ENCODE peak calls at places on chromosome 5, in six cellular contexts. N, P, A, D, G and T are unnamed samples.

GRCh38 chr5:131589510-131590348 is 45.3 kb downstream of the RAPGEF6 start:
- DNase-seq in N (peak), P (peak), A (peak), D (peak), G (no peak), T (peak)

GRCh38 chr5:157827429-157827828 is 31.5 kb downstream of the CLINT1 start:
- DNase-seq in N (no peak), P (no peak), A (no peak), D (no peak), G (no peak), T (peak)

GRCh38 chr5:50302815-50303490 is 138.1 kb downstream of the EMB start:
- DNase-seq in N (no peak), P (peak), A (no peak), D (no peak), G (no peak), T (no peak)

GRCh38 chr5:161273410-161273809 is 273.1 kb downstream of the GABRB2 start:
- DNase-seq in N (no peak), P (no peak), A (no peak), D (no peak), G (no peak), T (no peak)

GRCh38 chr5:612498-613424 is 621 bp downstream of the CEP72 start:
- DNase-seq in N (no peak), P (peak), A (no peak), D (peak), G (no peak), T (peak)

GRCh38 chr5:58752030-58752429 is 169.2 kb downstream of the RAB3C start:
- DNase-seq in N (no peak), P (no peak), A (no peak), D (no peak), G (no peak), T (no peak)

GRCh38 chr5:33338336-33339110 is 102.2 kb upstream of the TARS1 start:
- DNase-seq in N (no peak), P (no peak), A (no peak), D (no peak), G (no peak), T (peak)

GRCh38 chr5:74272019-74272775 is 368.3 kb downstream of the ENC1 start:
- DNase-seq in N (peak), P (peak), A (no peak), D (no peak), G (peak), T (no peak)

GRCh38 chr5:152246401-152246800 is 158.7 kb downstream of the NMUR2 start:
- DNase-seq in N (peak), P (peak), A (peak), D (no peak), G (no peak), T (peak)

GRCh38 chr5:77993799-77994318 is 217.7 kb upstream of the TBCA start:
- DNase-seq in N (no peak), P (no peak), A (no peak), D (no peak), G (no peak), T (no peak)

GRCh38 chr5:172282277-172283019 is 1.1 kb downstream of the UBTD2 start:
- DNase-seq in N (no peak), P (no peak), A (no peak), D (no peak), G (no peak), T (peak)
- TF ChIP-seq JUN in N (no peak), P (no peak), A (no peak), D (no peak), G (no peak), T (no peak)

DNA sequence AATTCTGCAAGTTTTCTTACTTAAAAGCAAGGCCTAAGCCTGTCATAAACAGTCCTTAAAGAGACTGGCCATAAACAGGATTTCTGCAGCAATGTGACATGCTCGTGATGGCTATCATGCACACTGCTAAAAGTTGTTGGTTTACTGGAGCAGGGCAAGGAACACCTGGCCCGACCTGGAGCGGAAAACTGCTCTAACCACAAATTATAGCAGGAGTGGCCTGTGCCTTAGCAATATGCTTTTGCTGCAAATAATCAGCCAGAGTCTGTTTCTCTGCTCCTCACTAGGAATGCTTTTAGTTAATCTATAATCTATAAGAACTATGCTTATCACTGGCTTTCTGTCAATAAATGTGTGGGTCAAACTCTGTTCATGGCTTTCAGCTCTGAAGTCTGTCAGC is 322.9 kb upstream of the RPS23 start:
- DNase-seq in N (peak), P (no peak), A (no peak), D (no peak), G (no peak), T (no peak)
- TF ChIP-seq JUN in N (no peak), P (no peak), A (no peak), D (no peak), G (no peak), T (no peak)

GRCh38 chr5:133682496-133682895 is 70.2 kb upstream of the FSTL4 start:
- DNase-seq in N (no peak), P (no peak), A (no peak), D (no peak), G (no peak), T (no peak)

GRCh38 chr5:133680830-133681555 is 68.7 kb upstream of the FSTL4 start:
- DNase-seq in N (no peak), P (no peak), A (no peak), D (no peak), G (no peak), T (no peak)

GRCh38 chr5:133679534-133679933 is 67.2 kb upstream of the FSTL4 start:
- DNase-seq in N (no peak), P (no peak), A (no peak), D (no peak), G (no peak), T (no peak)

GRCh38 chr5:133683646-133684290 is 71.4 kb upstream of the FSTL4 start:
- DNase-seq in N (no peak), P (no peak), A (no peak), D (no peak), G (no peak), T (no peak)

DNA sequence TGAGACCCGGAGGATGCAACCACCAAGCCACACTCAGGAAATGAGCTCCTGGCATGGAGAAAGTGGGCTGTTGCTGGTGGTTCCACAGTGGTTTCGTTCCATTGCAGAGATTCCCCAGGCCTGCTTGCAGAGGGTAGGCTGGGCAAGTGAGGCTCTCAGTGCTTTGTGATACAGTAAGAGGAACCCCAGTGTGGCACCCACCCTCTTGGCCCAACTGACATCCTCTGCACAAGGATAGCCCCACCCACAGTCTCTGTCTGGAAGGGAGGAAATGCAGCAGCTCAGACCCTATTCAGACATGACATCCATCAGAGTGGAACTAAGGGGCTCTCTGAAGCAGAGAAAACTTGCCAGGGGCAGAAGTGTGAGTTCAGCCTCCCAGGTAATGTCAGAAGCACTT is 69.6 kb upstream of the FSTL4 start:
- DNase-seq in N (no peak), P (no peak), A (no peak), D (no peak), G (no peak), T (no peak)
- TF ChIP-seq JUN in N (no peak), P (no peak), A (no peak), D (no peak), G (no peak), T (no peak)

GRCh38 chr5:138459311-138459710 is 6.0 kb upstream of the EGR1 start:
- DNase-seq in N (no peak), P (no peak), A (no peak), D (no peak), G (no peak), T (peak)
- TF ChIP-seq JUN in N (no peak), P (no peak), A (no peak), D (no peak), G (no peak), T (no peak)

GRCh38 chr5:178993955-178994579 is 1.1 kb downstream of the GRM6 start:
- DNase-seq in N (no peak), P (no peak), A (no peak), D (no peak), G (no peak), T (no peak)
- TF ChIP-seq JUN in N (no peak), P (no peak), A (no peak), D (no peak), G (no peak), T (no peak)